ENCODE peak calls at places on chromosome 3, in seven cellular contexts. T is NCI-H1105, K is PC-9, J is NCI-H1417 treated with DMSO at 0.1 percent for 48 hours, B is NCI-H187 treated with DMSO at 0.1 percent for 48 hours, Z is B cell, S is HL-60. P is an unnamed sample.

GRCh38 chr3:161026612-161027217 is 78.4 kb downstream of the B3GALNT1 start:
- DNase-seq in J (no peak), T (no peak), Z (no peak), K (no peak), B (no peak), S (no peak), P (no peak)

GRCh38 chr3:10272977-10273376 is 19.8 kb downstream of the GHRL start:
- DNase-seq in J (no peak), T (no peak), B (no peak), K (no peak), Z (no peak), S (no peak), P (no peak)

GRCh38 chr3:64696896-64697295 is 9.1 kb upstream of the ADAMTS9 start:
- DNase-seq in S (no peak), K (no peak), J (no peak), B (no peak), T (no peak), Z (no peak), P (no peak)

GRCh38 chr3:178297204-178297603 is 239.0 kb upstream of the KCNMB2 start:
- DNase-seq in B (no peak), S (no peak), T (no peak), J (no peak), K (no peak), Z (no peak), P (no peak)

GRCh38 chr3:143132246-143132980 is 12.8 kb downstream of the CHST2 start:
- DNase-seq in T (no peak), Z (no peak), B (no peak), K (no peak), J (no peak), S (no peak), P (no peak)

GRCh38 chr3:186283096-186283495 is 78.9 kb downstream of the DGKG start:
- DNase-seq in B (no peak), S (no peak), Z (no peak), K (no peak), T (no peak), J (no peak), P (no peak)

GRCh38 chr3:52532838-52533622 is 627 bp downstream of the NT5DC2 start:
- DNase-seq in B (no peak), J (no peak), T (no peak), Z (peak; percentile 38), S (no peak), K (peak; percentile 22), P (no peak)

GRCh38 chr3:182046365-182046764 is 334.6 kb downstream of the SOX2 start:
- DNase-seq in S (no peak), B (no peak), Z (no peak), J (no peak), T (peak; percentile 5), K (no peak), P (no peak)

GRCh38 chr3:124383051-124383450 is 347.2 kb upstream of the UMPS start:
- DNase-seq in B (no peak), T (no peak), Z (no peak), J (no peak), S (no peak), K (no peak), P (no peak)

GRCh38 chr3:13274125-13274873 is 145.8 kb downstream of the NUP210 start:
- DNase-seq in B (no peak), J (no peak), S (no peak), T (no peak), Z (no peak), K (no peak), P (no peak)

GRCh38 chr3:196486263-196486662 is 17.3 kb downstream of the RNF168 start:
- DNase-seq in K (no peak), S (no peak), J (no peak), Z (no peak), T (no peak), B (no peak), P (no peak)

GRCh38 chr3:112514527-112515128 is 15.4 kb upstream of the BTLA start:
- DNase-seq in T (no peak), S (no peak), K (no peak), Z (no peak), B (no peak), J (no peak), P (no peak)

GRCh38 chr3:36488077-36488789 is 107.9 kb downstream of the STAC start:
- DNase-seq in K (no peak), J (no peak), Z (no peak), S (no peak), T (no peak), B (no peak), P (no peak)

GRCh38 chr3:104102386-104102785 is 1264.3 kb upstream of the ALCAM start:
- DNase-seq in S (peak; percentile 33), B (peak; percentile 13), Z (no peak), K (peak; percentile 21), T (peak; percentile 31), J (peak; percentile 23), P (no peak)

GRCh38 chr3:128335621-128336296 is 130.9 kb downstream of the DNAJB8 start:
- DNase-seq in T (no peak), S (no peak), B (no peak), K (peak; percentile 57), Z (no peak), J (no peak), P (no peak)

P was measured in activated T-helper 1 cell treated with anti-CD3 and anti-CD28 coated beads, Interleukin-2, amount 50 U/mL, for 16 hours.